ENCODE peak calls at places on chromosome 15, in four cellular contexts. One of them, this sample, is unnamed. For H3K9me3, the result is how much of the 10 kb centered on the place peaks cover.

GRCh38 chr15:74140445-74140761 is 10.0 kb downstream of the ISLR2 start:
- DNase-seq in transverse colon: no peak
- DNase-seq in K562: no peak
- DNase-seq in HepG2: no peak
- DNase-seq in this sample: no peak

GRCh38 chr15:69903476-69904295 is 194.0 kb downstream of the TLE3 start:
- DNase-seq in transverse colon: no peak
- DNase-seq in K562: no peak
- DNase-seq in HepG2: no peak
- DNase-seq in this sample: no peak

GRCh38 chr15:94177112-94177511 is 54.2 kb upstream of the MCTP2 start:
- DNase-seq in transverse colon: no peak
- DNase-seq in K562: no peak
- DNase-seq in HepG2: no peak
- DNase-seq in this sample: no peak

GRCh38 chr15:60905587-60905986 is 323.5 kb downstream of the RORA start:
- DNase-seq in transverse colon: peak
- DNase-seq in K562: no peak
- DNase-seq in HepG2: no peak
- DNase-seq in this sample: no peak

GRCh38 chr15:79675982-79676381 is 220.8 kb downstream of the MTHFS start:
- DNase-seq in transverse colon: no peak
- DNase-seq in K562: no peak
- DNase-seq in HepG2: no peak
- DNase-seq in this sample: no peak

GRCh38 chr15:66573719-66574641 is 8.2 kb upstream of the LCTL start:
- DNase-seq in transverse colon: no peak
- DNase-seq in K562: no peak
- DNase-seq in HepG2: no peak
- DNase-seq in this sample: no peak

GRCh38 chr15:90141646-90142045 is 39.4 kb upstream of the IDH2 start:
- DNase-seq in transverse colon: no peak
- DNase-seq in K562: peak
- DNase-seq in HepG2: no peak
- DNase-seq in this sample: no peak

GRCh38 chr15:85314653-85315052 is 65.8 kb upstream of the AKAP13 start:
- DNase-seq in transverse colon: no peak
- DNase-seq in K562: no peak
- DNase-seq in HepG2: no peak
- DNase-seq in this sample: no peak

GRCh38 chr15:25431821-25432561 is 6.8 kb downstream of the UBE3A start:
- DNase-seq in transverse colon: no peak
- DNase-seq in K562: no peak
- DNase-seq in HepG2: no peak
- DNase-seq in this sample: no peak
- H3K9me3 ChIP-seq in transverse colon: under half
- H3K9me3 ChIP-seq in K562: under half
- H3K9me3 ChIP-seq in HepG2: under half
- H3K9me3 ChIP-seq in this sample: under half

GRCh38 chr15:64096486-64097431 is 977 bp downstream of the SNX1 start:
- DNase-seq in transverse colon: no peak
- DNase-seq in K562: no peak
- DNase-seq in HepG2: no peak
- DNase-seq in this sample: no peak

GRCh38 chr15:64092864-64093626 is 593 bp downstream of the CIAO2A start:
- DNase-seq in transverse colon: peak
- DNase-seq in K562: peak
- DNase-seq in HepG2: peak
- DNase-seq in this sample: peak

GRCh38 chr15:64095431-64095794 is 369 bp upstream of the SNX1 start:
- DNase-seq in transverse colon: no peak
- DNase-seq in K562: no peak
- DNase-seq in HepG2: no peak
- DNase-seq in this sample: no peak

GRCh38 chr15:64093627-64094417 is at the start of gene CIAO2A:
- DNase-seq in transverse colon: peak
- DNase-seq in K562: peak
- DNase-seq in HepG2: peak
- DNase-seq in this sample: peak

DNA sequence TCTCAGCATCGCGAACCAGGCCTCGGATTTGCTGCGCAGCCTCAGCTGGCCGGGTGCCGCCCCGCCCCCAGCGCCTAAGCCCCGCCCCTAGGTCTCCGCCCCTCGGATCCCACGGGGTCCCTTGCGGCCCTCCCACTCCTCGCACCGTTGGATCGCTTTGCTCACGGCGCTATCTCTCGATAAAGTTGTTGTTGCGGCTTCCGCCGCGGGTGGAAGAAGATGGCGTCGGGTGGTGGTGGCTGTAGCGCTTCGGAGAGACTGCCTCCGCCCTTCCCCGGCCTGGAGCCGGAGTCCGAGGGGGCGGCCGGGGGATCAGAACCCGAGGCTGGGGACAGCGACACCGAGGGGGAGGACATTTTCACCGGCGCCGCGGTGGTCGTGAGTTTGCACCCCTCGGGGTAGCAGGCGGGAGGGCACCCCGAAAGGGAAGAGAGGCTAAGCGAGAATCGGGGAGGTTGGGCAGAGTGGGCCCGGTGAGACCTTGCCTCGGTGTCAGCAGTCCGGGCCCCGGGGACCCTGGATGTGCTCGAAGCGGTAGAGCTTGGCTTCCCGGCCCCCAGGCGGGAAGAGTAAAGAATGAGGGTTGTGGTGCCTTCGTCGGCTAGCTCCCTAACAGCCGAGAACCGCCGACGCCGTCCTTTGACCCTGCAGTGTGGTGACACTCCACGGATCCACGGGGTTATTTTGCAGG is at the start of gene SNX1:
- DNase-seq in transverse colon: peak
- DNase-seq in K562: peak
- DNase-seq in HepG2: peak
- DNase-seq in this sample: peak
- TF ChIP-seq EP300 in transverse colon: no peak
- TF ChIP-seq EP300 in K562: peak
- TF ChIP-seq EP300 in HepG2: peak
- TF ChIP-seq EP300 in this sample: no peak

GRCh38 chr15:27498700-27499099 is 527.7 kb downstream of the GABRG3 start:
- DNase-seq in transverse colon: no peak
- DNase-seq in K562: peak
- DNase-seq in HepG2: no peak
- DNase-seq in this sample: no peak

GRCh38 chr15:27499191-27499590 is 528.2 kb downstream of the GABRG3 start:
- DNase-seq in transverse colon: no peak
- DNase-seq in K562: no peak
- DNase-seq in HepG2: no peak
- DNase-seq in this sample: no peak

GRCh38 chr15:27499719-27500118 is 528.7 kb downstream of the GABRG3 start:
- DNase-seq in transverse colon: no peak
- DNase-seq in K562: no peak
- DNase-seq in HepG2: no peak
- DNase-seq in this sample: no peak

GRCh38 chr15:27492021-27492621 is 521.1 kb downstream of the GABRG3 start:
- DNase-seq in transverse colon: no peak
- DNase-seq in K562: no peak
- DNase-seq in HepG2: no peak
- DNase-seq in this sample: no peak

DNA sequence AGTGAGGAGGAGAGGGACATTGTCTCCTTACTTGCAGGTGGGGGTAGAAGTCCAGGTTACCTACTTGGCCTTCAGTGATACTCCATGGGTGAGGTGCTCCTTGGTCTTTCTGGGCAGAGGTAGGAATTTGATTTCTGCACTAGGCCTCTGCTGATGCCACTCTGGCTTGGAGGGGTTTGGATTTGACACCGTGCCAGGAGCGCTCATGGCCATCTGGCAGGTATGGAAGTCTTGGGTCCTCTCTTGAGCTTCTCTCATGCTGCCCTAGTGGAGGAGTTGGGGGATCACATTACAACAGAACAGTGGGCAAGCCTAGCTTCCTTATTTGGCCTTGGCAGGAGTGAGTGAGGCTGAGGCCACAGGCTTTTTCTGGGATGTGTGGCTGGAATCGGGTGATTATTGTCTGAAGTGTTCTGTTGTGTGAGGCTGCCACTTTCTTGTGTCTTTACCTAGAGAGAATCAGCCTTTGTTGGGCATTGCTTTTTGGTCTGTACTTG is 525.0 kb downstream of the GABRG3 start:
- DNase-seq in transverse colon: no peak
- DNase-seq in K562: no peak
- DNase-seq in HepG2: no peak
- DNase-seq in this sample: no peak
- H3K9me3 ChIP-seq in transverse colon: under half
- H3K9me3 ChIP-seq in K562: under half
- H3K9me3 ChIP-seq in HepG2: under half
- H3K9me3 ChIP-seq in this sample: under half

GRCh38 chr15:42273099-42273899 is at the start of the genes GANC and TMEM87A:
- DNase-seq in transverse colon: peak
- DNase-seq in K562: peak
- DNase-seq in HepG2: peak
- DNase-seq in this sample: peak
- TF ChIP-seq EP300 in transverse colon: no peak
- TF ChIP-seq EP300 in K562: no peak
- TF ChIP-seq EP300 in HepG2: no peak
- TF ChIP-seq EP300 in this sample: peak

GRCh38 chr15:20357139-20358065 is 184.2 kb downstream of the GOLGA6L6 start:
- DNase-seq in transverse colon: no peak
- DNase-seq in K562: peak
- DNase-seq in HepG2: no peak
- DNase-seq in this sample: peak

GRCh38 chr15:20358781-20359414 is 182.7 kb downstream of the GOLGA6L6 start:
- DNase-seq in transverse colon: no peak
- DNase-seq in K562: no peak
- DNase-seq in HepG2: no peak
- DNase-seq in this sample: no peak

GRCh38 chr15:20358066-20358780 is 183.4 kb downstream of the GOLGA6L6 start:
- DNase-seq in transverse colon: no peak
- DNase-seq in K562: peak
- DNase-seq in HepG2: no peak
- DNase-seq in this sample: no peak

GRCh38 chr15:20356444-20357138 is 185.0 kb downstream of the GOLGA6L6 start:
- DNase-seq in transverse colon: peak
- DNase-seq in K562: peak
- DNase-seq in HepG2: peak
- DNase-seq in this sample: peak

GRCh38 chr15:20361091-20361490 is 180.5 kb downstream of the GOLGA6L6 start:
- DNase-seq in transverse colon: no peak
- DNase-seq in K562: no peak
- DNase-seq in HepG2: no peak
- DNase-seq in this sample: no peak
- H3K9me3 ChIP-seq in transverse colon: under half
- H3K9me3 ChIP-seq in K562: under half
- H3K9me3 ChIP-seq in HepG2: under half
- H3K9me3 ChIP-seq in this sample: under half

DNA sequence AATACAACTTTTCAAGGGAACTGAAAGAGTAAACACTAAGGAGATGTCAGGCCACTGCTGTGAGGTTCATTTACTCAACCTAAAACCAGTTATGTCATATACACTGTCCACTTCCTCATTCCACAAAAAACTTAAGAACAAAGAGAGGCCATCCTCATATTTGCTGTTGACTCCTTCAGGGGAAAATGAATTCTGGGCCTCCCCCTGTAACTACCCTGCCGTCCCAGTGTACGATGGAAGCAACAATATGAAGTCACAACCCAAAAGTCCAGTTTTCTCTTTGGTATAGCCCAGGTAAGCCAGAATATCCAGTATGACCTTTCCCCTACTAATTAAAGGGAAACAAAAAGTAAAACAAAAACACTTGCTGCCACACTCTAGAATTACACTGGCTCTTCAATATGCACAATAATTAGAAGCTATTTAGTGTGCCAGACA is 16.2 kb downstream of the CEP152 start:
- DNase-seq in transverse colon: no peak
- DNase-seq in K562: no peak
- DNase-seq in HepG2: no peak
- DNase-seq in this sample: no peak
- TF ChIP-seq EP300 in transverse colon: no peak
- TF ChIP-seq EP300 in K562: no peak
- TF ChIP-seq EP300 in HepG2: no peak
- TF ChIP-seq EP300 in this sample: no peak

This sample was measured in upper lobe of left lung.